ENCODE peak calls at places on chromosomes 7 and 10, in six cellular contexts. Y, H, J, P, U and B are unnamed samples.
A peak's percentile ranks its signal among the peaks of the same experiment; 100 is the strongest.

GRCh38 chr7:84207025-84207424 is 12.4 kb upstream of the SEMA3A start:
- DNase-seq in Y (no peak), H (no peak), J (no peak), P (no peak), U (no peak), B (no peak)

GRCh38 chr10:77392851-77393250 is 244.8 kb downstream of the KCNMA1 start:
- DNase-seq in Y (no peak), H (peak; percentile 35), J (peak; percentile 100), P (no peak), U (no peak), B (no peak)

GRCh38 chr10:127976701-127977367 is 69.9 kb downstream of the PTPRE start:
- DNase-seq in Y (no peak), H (no peak), J (peak; percentile 33), P (no peak), U (no peak), B (no peak)

GRCh38 chr7:64999165-65000004 is 7.1 kb downstream of the ERV3-1 start:
- DNase-seq in Y (no peak), H (no peak), J (no peak), P (peak; percentile 37), U (no peak), B (no peak)

GRCh38 chr10:113000454-113000853 is 50.4 kb downstream of the TCF7L2 start:
- DNase-seq in Y (no peak), H (no peak), J (no peak), P (no peak), U (no peak), B (no peak)

GRCh38 chr10:117016271-117016670 is 11.3 kb upstream of the SHTN1 start:
- DNase-seq in Y (no peak), H (no peak), J (no peak), P (no peak), U (no peak), B (no peak)

GRCh38 chr10:102400598-102401321 is 5.3 kb downstream of the NFKB2 start:
- DNase-seq in Y (no peak), H (no peak), J (no peak), P (no peak), U (no peak), B (no peak)

GRCh38 chr7:26365077-26365896 is 73.6 kb downstream of the SNX10 start:
- DNase-seq in Y (no peak), H (peak; percentile 19), J (peak; percentile 61), P (peak; percentile 74), U (no peak), B (peak; percentile 25)

GRCh38 chr10:86632009-86632800 is 22.1 kb upstream of the OPN4 start:
- DNase-seq in Y (peak; percentile 69), H (peak; percentile 20), J (no peak), P (no peak), U (no peak), B (peak; percentile 57)

GRCh38 chr10:23192396-23192740 is 256 bp downstream of the PTF1A start:
- DNase-seq in Y (no peak), H (no peak), J (no peak), P (no peak), U (no peak), B (no peak)